ENCODE peak calls at places on chromosomes 13 and 19, in eight cellular contexts. One of them, this sample, is unnamed.

GRCh38 chr13:100619940-100620339 is 31.4 kb upstream of the GGACT start:
- DNase-seq in left ventricle myocardium inferior: no peak
- DNase-seq in choroid plexus epithelial cell: no peak
- DNase-seq in activated B cell treated with CpG ODN at 0.5 μM for 24 hours: no peak
- DNase-seq in upper lobe of right lung: no peak
- DNase-seq in B cell: no peak
- DNase-seq in GM23338: no peak
- DNase-seq in fibroblast of pulmonary artery: no peak
- DNase-seq in this sample: no peak

GRCh38 chr13:43167058-43167457 is 143.7 kb downstream of the DNAJC15 start:
- DNase-seq in left ventricle myocardium inferior: no peak
- DNase-seq in choroid plexus epithelial cell: no peak
- DNase-seq in activated B cell treated with CpG ODN at 0.5 μM for 24 hours: no peak
- DNase-seq in upper lobe of right lung: no peak
- DNase-seq in B cell: no peak
- DNase-seq in GM23338: no peak
- DNase-seq in fibroblast of pulmonary artery: no peak
- DNase-seq in this sample: no peak

GRCh38 chr19:56720281-56720680 is 48.7 kb upstream of the ZNF835 start:
- DNase-seq in left ventricle myocardium inferior: no peak
- DNase-seq in choroid plexus epithelial cell: no peak
- DNase-seq in activated B cell treated with CpG ODN at 0.5 μM for 24 hours: no peak
- DNase-seq in upper lobe of right lung: no peak
- DNase-seq in B cell: no peak
- DNase-seq in GM23338: no peak
- DNase-seq in fibroblast of pulmonary artery: no peak
- DNase-seq in this sample: no peak

GRCh38 chr19:10929402-10929794 is 787 bp downstream of the TIMM29 start:
- DNase-seq in left ventricle myocardium inferior: no peak
- DNase-seq in choroid plexus epithelial cell: no peak
- DNase-seq in activated B cell treated with CpG ODN at 0.5 μM for 24 hours: no peak
- DNase-seq in upper lobe of right lung: no peak
- DNase-seq in B cell: no peak
- DNase-seq in GM23338: peak
- DNase-seq in fibroblast of pulmonary artery: no peak
- DNase-seq in this sample: no peak

GRCh38 chr19:39986643-39987042 is 10.2 kb upstream of the ZNF546 start:
- DNase-seq in left ventricle myocardium inferior: no peak
- DNase-seq in choroid plexus epithelial cell: no peak
- DNase-seq in activated B cell treated with CpG ODN at 0.5 μM for 24 hours: no peak
- DNase-seq in upper lobe of right lung: no peak
- DNase-seq in B cell: no peak
- DNase-seq in GM23338: no peak
- DNase-seq in fibroblast of pulmonary artery: no peak
- DNase-seq in this sample: no peak

GRCh38 chr19:35715981-35716734 is 1.6 kb upstream of the KMT2B start:
- DNase-seq in left ventricle myocardium inferior: peak
- DNase-seq in choroid plexus epithelial cell: peak
- DNase-seq in activated B cell treated with CpG ODN at 0.5 μM for 24 hours: peak
- DNase-seq in upper lobe of right lung: peak
- DNase-seq in B cell: no peak
- DNase-seq in GM23338: peak
- DNase-seq in fibroblast of pulmonary artery: peak
- DNase-seq in this sample: no peak

GRCh38 chr19:55831846-55832245 is at the start of gene NLRP11:
- DNase-seq in left ventricle myocardium inferior: no peak
- DNase-seq in choroid plexus epithelial cell: no peak
- DNase-seq in activated B cell treated with CpG ODN at 0.5 μM for 24 hours: no peak
- DNase-seq in upper lobe of right lung: no peak
- DNase-seq in B cell: no peak
- DNase-seq in GM23338: no peak
- DNase-seq in fibroblast of pulmonary artery: no peak
- DNase-seq in this sample: no peak

GRCh38 chr13:95865080-95865597 is 188.1 kb downstream of the UGGT2 start:
- DNase-seq in left ventricle myocardium inferior: no peak
- DNase-seq in choroid plexus epithelial cell: peak
- DNase-seq in activated B cell treated with CpG ODN at 0.5 μM for 24 hours: no peak
- DNase-seq in upper lobe of right lung: no peak
- DNase-seq in B cell: no peak
- DNase-seq in GM23338: no peak
- DNase-seq in fibroblast of pulmonary artery: no peak
- DNase-seq in this sample: no peak

GRCh38 chr13:31115616-31116015 is 46.1 kb downstream of the HSPH1 start:
- DNase-seq in left ventricle myocardium inferior: no peak
- DNase-seq in choroid plexus epithelial cell: no peak
- DNase-seq in activated B cell treated with CpG ODN at 0.5 μM for 24 hours: no peak
- DNase-seq in upper lobe of right lung: no peak
- DNase-seq in B cell: no peak
- DNase-seq in GM23338: no peak
- DNase-seq in fibroblast of pulmonary artery: no peak
- DNase-seq in this sample: no peak

GRCh38 chr19:38933544-38933943 is 2.8 kb downstream of the MRPS12 start:
- DNase-seq in left ventricle myocardium inferior: no peak
- DNase-seq in choroid plexus epithelial cell: no peak
- DNase-seq in activated B cell treated with CpG ODN at 0.5 μM for 24 hours: no peak
- DNase-seq in upper lobe of right lung: no peak
- DNase-seq in B cell: no peak
- DNase-seq in GM23338: no peak
- DNase-seq in fibroblast of pulmonary artery: no peak
- DNase-seq in this sample: no peak

GRCh38 chr19:38930776-38931761 is at the start of gene MRPS12:
- DNase-seq in left ventricle myocardium inferior: peak
- DNase-seq in choroid plexus epithelial cell: peak
- DNase-seq in activated B cell treated with CpG ODN at 0.5 μM for 24 hours: no peak
- DNase-seq in upper lobe of right lung: peak
- DNase-seq in B cell: peak
- DNase-seq in GM23338: peak
- DNase-seq in fibroblast of pulmonary artery: peak
- DNase-seq in this sample: peak

GRCh38 chr19:38932425-38933179 is 1.9 kb downstream of the MRPS12 start:
- DNase-seq in left ventricle myocardium inferior: no peak
- DNase-seq in choroid plexus epithelial cell: peak
- DNase-seq in activated B cell treated with CpG ODN at 0.5 μM for 24 hours: no peak
- DNase-seq in upper lobe of right lung: no peak
- DNase-seq in B cell: peak
- DNase-seq in GM23338: peak
- DNase-seq in fibroblast of pulmonary artery: peak
- DNase-seq in this sample: no peak

GRCh38 chr19:38928406-38929001 is 2.1 kb downstream of the SARS2 start:
- DNase-seq in left ventricle myocardium inferior: no peak
- DNase-seq in choroid plexus epithelial cell: no peak
- DNase-seq in activated B cell treated with CpG ODN at 0.5 μM for 24 hours: no peak
- DNase-seq in upper lobe of right lung: no peak
- DNase-seq in B cell: no peak
- DNase-seq in GM23338: no peak
- DNase-seq in fibroblast of pulmonary artery: no peak
- DNase-seq in this sample: no peak

GRCh38 chr19:38929929-38930775 is at the start of gene SARS2:
- DNase-seq in left ventricle myocardium inferior: peak
- DNase-seq in choroid plexus epithelial cell: peak
- DNase-seq in activated B cell treated with CpG ODN at 0.5 μM for 24 hours: peak
- DNase-seq in upper lobe of right lung: peak
- DNase-seq in B cell: peak
- DNase-seq in GM23338: peak
- DNase-seq in fibroblast of pulmonary artery: peak
- DNase-seq in this sample: no peak
- TF ChIP-seq CTCF in left ventricle myocardium inferior: peak
- TF ChIP-seq CTCF in choroid plexus epithelial cell: peak
- TF ChIP-seq CTCF in activated B cell treated with CpG ODN at 0.5 μM for 24 hours: peak
- TF ChIP-seq CTCF in upper lobe of right lung: peak
- TF ChIP-seq CTCF in B cell: peak
- TF ChIP-seq CTCF in GM23338: peak
- TF ChIP-seq CTCF in fibroblast of pulmonary artery: peak
- TF ChIP-seq CTCF in this sample: peak

GRCh38 chr13:72970301-72970880 is 88.4 kb upstream of the KLF5 start:
- DNase-seq in left ventricle myocardium inferior: no peak
- DNase-seq in choroid plexus epithelial cell: no peak
- DNase-seq in activated B cell treated with CpG ODN at 0.5 μM for 24 hours: no peak
- DNase-seq in upper lobe of right lung: no peak
- DNase-seq in B cell: no peak
- DNase-seq in GM23338: no peak
- DNase-seq in fibroblast of pulmonary artery: no peak
- DNase-seq in this sample: no peak

GRCh38 chr13:72970956-72971355 is 87.8 kb upstream of the KLF5 start:
- DNase-seq in left ventricle myocardium inferior: no peak
- DNase-seq in choroid plexus epithelial cell: peak
- DNase-seq in activated B cell treated with CpG ODN at 0.5 μM for 24 hours: no peak
- DNase-seq in upper lobe of right lung: no peak
- DNase-seq in B cell: no peak
- DNase-seq in GM23338: no peak
- DNase-seq in fibroblast of pulmonary artery: no peak
- DNase-seq in this sample: no peak

DNA sequence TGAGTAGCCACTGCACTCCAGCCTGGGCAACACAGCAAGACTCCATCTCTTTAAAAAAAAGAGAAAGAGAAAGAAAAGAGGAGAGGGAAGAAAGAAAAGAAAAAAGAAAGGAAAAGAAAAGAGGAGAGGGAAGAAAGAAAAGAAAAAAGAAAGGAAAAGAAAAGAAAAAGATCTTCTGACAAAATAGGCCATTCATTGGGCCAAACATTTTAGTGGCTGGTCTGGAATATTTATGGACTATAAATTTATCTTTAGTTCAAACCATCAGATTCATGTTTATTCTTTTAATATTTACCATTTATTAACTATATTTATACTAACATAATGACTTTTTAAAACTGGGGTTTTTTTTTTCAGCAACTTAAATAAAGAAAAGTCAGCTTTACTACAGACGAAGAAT is 85.6 kb upstream of the KLF5 start:
- DNase-seq in left ventricle myocardium inferior: no peak
- DNase-seq in choroid plexus epithelial cell: no peak
- DNase-seq in activated B cell treated with CpG ODN at 0.5 μM for 24 hours: no peak
- DNase-seq in upper lobe of right lung: no peak
- DNase-seq in B cell: no peak
- DNase-seq in GM23338: no peak
- DNase-seq in fibroblast of pulmonary artery: no peak
- DNase-seq in this sample: no peak
- TF ChIP-seq CTCF in left ventricle myocardium inferior: no peak
- TF ChIP-seq CTCF in choroid plexus epithelial cell: no peak
- TF ChIP-seq CTCF in activated B cell treated with CpG ODN at 0.5 μM for 24 hours: no peak
- TF ChIP-seq CTCF in upper lobe of right lung: no peak
- TF ChIP-seq CTCF in B cell: peak
- TF ChIP-seq CTCF in GM23338: no peak
- TF ChIP-seq CTCF in fibroblast of pulmonary artery: no peak
- TF ChIP-seq CTCF in this sample: no peak

GRCh38 chr13:99086149-99086868 is 108.4 kb upstream of the DOCK9 start:
- DNase-seq in left ventricle myocardium inferior: peak
- DNase-seq in choroid plexus epithelial cell: peak
- DNase-seq in activated B cell treated with CpG ODN at 0.5 μM for 24 hours: peak
- DNase-seq in upper lobe of right lung: peak
- DNase-seq in B cell: peak
- DNase-seq in GM23338: peak
- DNase-seq in fibroblast of pulmonary artery: peak
- DNase-seq in this sample: peak

GRCh38 chr13:99087954-99088491 is 110.2 kb upstream of the DOCK9 start:
- DNase-seq in left ventricle myocardium inferior: no peak
- DNase-seq in choroid plexus epithelial cell: no peak
- DNase-seq in activated B cell treated with CpG ODN at 0.5 μM for 24 hours: peak
- DNase-seq in upper lobe of right lung: peak
- DNase-seq in B cell: no peak
- DNase-seq in GM23338: peak
- DNase-seq in fibroblast of pulmonary artery: no peak
- DNase-seq in this sample: no peak

GRCh38 chr13:99086869-99087129 is 108.9 kb upstream of the DOCK9 start:
- DNase-seq in left ventricle myocardium inferior: peak
- DNase-seq in choroid plexus epithelial cell: peak
- DNase-seq in activated B cell treated with CpG ODN at 0.5 μM for 24 hours: no peak
- DNase-seq in upper lobe of right lung: peak
- DNase-seq in B cell: peak
- DNase-seq in GM23338: no peak
- DNase-seq in fibroblast of pulmonary artery: peak
- DNase-seq in this sample: peak

GRCh38 chr13:99085846-99086148 is 107.9 kb upstream of the DOCK9 start:
- DNase-seq in left ventricle myocardium inferior: no peak
- DNase-seq in choroid plexus epithelial cell: no peak
- DNase-seq in activated B cell treated with CpG ODN at 0.5 μM for 24 hours: no peak
- DNase-seq in upper lobe of right lung: no peak
- DNase-seq in B cell: no peak
- DNase-seq in GM23338: no peak
- DNase-seq in fibroblast of pulmonary artery: no peak
- DNase-seq in this sample: no peak

DNA sequence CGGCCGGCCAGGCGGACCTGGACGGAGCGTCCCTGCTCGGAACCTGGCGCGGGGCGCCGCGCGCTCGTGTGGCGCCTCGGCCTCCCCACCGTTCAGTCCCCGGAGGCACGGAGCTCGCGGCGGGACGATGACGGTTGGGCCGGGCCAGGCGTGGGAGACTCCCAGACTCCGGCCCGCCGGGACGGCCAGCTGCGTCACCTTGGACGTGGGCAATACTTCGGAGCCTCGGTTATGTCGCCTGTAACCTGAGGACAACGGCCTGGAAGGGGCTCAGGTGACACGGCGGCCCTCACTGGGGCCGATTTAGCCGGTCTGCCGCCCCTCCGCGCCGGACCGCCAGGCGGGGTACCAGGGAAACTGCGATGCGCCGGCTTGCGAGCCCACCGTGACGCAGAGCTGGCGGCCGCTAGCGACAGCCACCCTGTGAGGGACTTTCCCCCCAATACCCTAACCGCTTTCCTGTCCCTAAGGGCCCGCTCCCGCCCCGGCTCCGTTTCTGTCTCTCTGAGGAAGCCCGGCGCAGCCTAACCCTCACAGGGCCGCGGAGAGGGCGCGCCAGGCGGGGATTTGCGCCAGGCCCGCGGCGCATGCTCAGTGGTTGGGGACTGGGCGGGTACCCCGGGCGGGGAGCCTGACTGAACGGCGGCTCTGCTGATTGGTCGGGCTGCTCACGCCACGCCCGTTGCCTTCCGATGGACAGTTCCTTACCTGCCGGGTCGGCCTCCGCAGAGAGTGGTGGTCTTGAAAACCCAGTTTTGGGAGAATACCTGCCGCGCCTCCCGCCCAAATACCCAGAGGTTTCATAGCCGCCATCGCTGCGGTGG is 109.5 kb upstream of the DOCK9 start:
- DNase-seq in left ventricle myocardium inferior: peak
- DNase-seq in choroid plexus epithelial cell: peak
- DNase-seq in activated B cell treated with CpG ODN at 0.5 μM for 24 hours: peak
- DNase-seq in upper lobe of right lung: peak
- DNase-seq in B cell: peak
- DNase-seq in GM23338: peak
- DNase-seq in fibroblast of pulmonary artery: peak
- DNase-seq in this sample: peak
- TF ChIP-seq CTCF in left ventricle myocardium inferior: peak
- TF ChIP-seq CTCF in choroid plexus epithelial cell: peak
- TF ChIP-seq CTCF in activated B cell treated with CpG ODN at 0.5 μM for 24 hours: no peak
- TF ChIP-seq CTCF in upper lobe of right lung: peak
- TF ChIP-seq CTCF in B cell: peak
- TF ChIP-seq CTCF in GM23338: no peak
- TF ChIP-seq CTCF in fibroblast of pulmonary artery: peak
- TF ChIP-seq CTCF in this sample: peak

DNA sequence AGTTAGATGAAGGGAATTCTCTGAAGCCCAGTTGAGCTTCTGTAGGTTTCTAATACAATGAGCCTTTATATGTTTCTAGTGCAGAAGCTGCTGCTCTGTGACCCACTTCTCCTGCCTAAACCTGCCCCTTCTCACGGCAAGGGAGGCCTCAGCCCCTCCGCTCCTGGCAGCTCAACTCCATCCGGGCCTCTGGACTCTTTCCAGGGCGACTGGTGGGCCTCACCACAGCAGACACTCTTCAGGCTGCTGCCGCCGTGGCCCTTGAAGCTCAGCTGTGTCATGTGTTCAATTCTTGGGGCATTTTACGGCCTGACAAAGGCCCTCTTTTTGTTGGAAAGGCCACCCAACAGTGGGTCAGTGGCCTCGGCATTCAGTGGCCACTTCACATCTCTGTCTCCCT is 10.0 kb upstream of the C19orf33 start:
- DNase-seq in left ventricle myocardium inferior: no peak
- DNase-seq in choroid plexus epithelial cell: no peak
- DNase-seq in activated B cell treated with CpG ODN at 0.5 μM for 24 hours: no peak
- DNase-seq in upper lobe of right lung: no peak
- DNase-seq in B cell: no peak
- DNase-seq in GM23338: no peak
- DNase-seq in fibroblast of pulmonary artery: no peak
- DNase-seq in this sample: no peak
- TF ChIP-seq CTCF in left ventricle myocardium inferior: no peak
- TF ChIP-seq CTCF in choroid plexus epithelial cell: no peak
- TF ChIP-seq CTCF in activated B cell treated with CpG ODN at 0.5 μM for 24 hours: no peak
- TF ChIP-seq CTCF in upper lobe of right lung: no peak
- TF ChIP-seq CTCF in B cell: no peak
- TF ChIP-seq CTCF in GM23338: no peak
- TF ChIP-seq CTCF in fibroblast of pulmonary artery: no peak
- TF ChIP-seq CTCF in this sample: no peak